ENCODE peak calls at places on chromosomes 3 and 15, in seven cellular contexts. F is stimulated activated CD4-positive, alpha-beta T cell treated with anti-CD3 and anti-CD28 coated beads, TNF-alpha, amount 100 ng/mL, for 1 hour; O is HT1080; X is T-cell; E is neuronal stem cell; M is CD4-positive, alpha-beta T cell; U is stromal cell of bone marrow. I is an unnamed sample.

GRCh38 chr3:64693031-64693430 is 5.2 kb upstream of the ADAMTS9 start:
- DNase-seq in U (no peak), F (no peak), X (no peak), E (no peak), M (no peak), O (no peak), I (no peak)

GRCh38 chr3:194723846-194724618 is 38.3 kb downstream of the FAM43A start:
- DNase-seq in X (no peak), O (no peak), F (no peak), E (no peak), U (no peak), M (no peak), I (no peak)

GRCh38 chr15:63626955-63627354 is 29.8 kb downstream of the FBXL22 start:
- DNase-seq in M (no peak), E (no peak), U (no peak), F (no peak), O (no peak), X (no peak), I (no peak)

GRCh38 chr15:82030191-82030590 is 15.6 kb downstream of the MEX3B start:
- DNase-seq in E (no peak), F (no peak), U (no peak), X (no peak), M (no peak), O (no peak), I (no peak)

GRCh38 chr3:51671090-51672082 is at the start of gene TEX264:
- DNase-seq in F (peak), U (peak), O (peak), X (peak), E (peak), M (peak), I (peak)

GRCh38 chr3:47890832-47891620 is 88.1 kb downstream of the DHX30 start:
- DNase-seq in X (no peak), O (no peak), F (no peak), M (no peak), E (peak), U (no peak), I (no peak)

GRCh38 chr3:193771011-193771697 is 178.1 kb downstream of the OPA1 start:
- DNase-seq in F (no peak), M (no peak), X (no peak), E (no peak), U (no peak), O (no peak), I (peak)

GRCh38 chr3:171178714-171179113 is 152.2 kb upstream of the SLC2A2 start:
- DNase-seq in M (no peak), F (no peak), U (no peak), O (peak), X (no peak), E (no peak), I (no peak)

GRCh38 chr3:148330486-148330885 is 367.2 kb upstream of the AGTR1 start:
- DNase-seq in O (no peak), M (no peak), U (no peak), X (no peak), E (no peak), F (no peak), I (no peak)

GRCh38 chr3:146715176-146715575 is 110.0 kb upstream of the PLSCR5 start:
- DNase-seq in O (peak), U (no peak), M (no peak), E (no peak), X (no peak), F (no peak), I (no peak)

GRCh38 chr15:25810631-25811077 is 52.5 kb downstream of the ATP10A start:
- DNase-seq in M (no peak), F (no peak), U (no peak), E (peak), X (no peak), O (no peak), I (no peak)

GRCh38 chr15:44194397-44195150 is 497 bp downstream of the FRMD5 start:
- DNase-seq in E (peak), F (no peak), M (peak), U (no peak), X (peak), O (peak), I (no peak)

GRCh38 chr15:70856884-70857546 is 3.1 kb upstream of the LARP6 start:
- DNase-seq in F (no peak), U (peak), X (no peak), M (no peak), E (no peak), O (peak), I (no peak)

GRCh38 chr15:89417206-89417725 is 79.1 kb downstream of the RHCG start:
- DNase-seq in U (no peak), E (no peak), M (no peak), X (no peak), O (no peak), F (no peak), I (no peak)

GRCh38 chr3:61250784-61251173 is 473 bp downstream of the FHIT start:
- DNase-seq in U (peak), E (no peak), O (no peak), F (no peak), M (no peak), X (no peak), I (no peak)

GRCh38 chr3:123632161-123632655 is 47.4 kb upstream of the HACD2 start:
- DNase-seq in E (no peak), O (no peak), U (no peak), M (no peak), F (no peak), X (no peak), I (no peak)

GRCh38 chr3:8635625-8636024 is 9.0 kb downstream of the SSUH2 start:
- DNase-seq in X (no peak), F (no peak), U (no peak), E (no peak), O (no peak), M (no peak), I (peak)

GRCh38 chr3:16937421-16937820 is 52.7 kb downstream of the PLCL2 start:
- DNase-seq in F (no peak), O (no peak), M (no peak), E (no peak), U (no peak), X (no peak), I (no peak)

GRCh38 chr15:94509259-94509658 is 277.9 kb downstream of the MCTP2 start:
- DNase-seq in O (no peak), E (no peak), U (no peak), M (no peak), X (no peak), F (no peak), I (no peak)

I was measured in H9.